ENCODE peak calls at places on chromosomes 1 and 21, in ten cellular contexts. I is testis, W is sigmoid colon, X is stomach, P is right lobe of liver, U is esophagus muscularis mucosa, V is tibial nerve, Y is transverse colon, S is spleen, M is heart left ventricle. C is an unnamed sample.

GRCh38 chr1:220785166-220786056 is 1.3 kb upstream of the MTARC1 start:
- DNase-seq in I (no peak), W (peak), X (no peak), P (no peak), U (no peak), V (no peak), Y (no peak), S (no peak), M (no peak), C (no peak)

GRCh38 chr1:9761855-9762254 is 61.9 kb downstream of the CLSTN1 start:
- DNase-seq in I (no peak), W (no peak), X (no peak), P (no peak), U (no peak), V (no peak), Y (no peak), S (peak), M (no peak), C (no peak)

GRCh38 chr21:45818904-45819285 is 162.7 kb upstream of the COL6A1 start:
- DNase-seq in I (no peak), W (peak), X (no peak), P (peak), U (peak), V (no peak), Y (no peak), S (no peak), M (no peak), C (no peak)

GRCh38 chr1:160284220-160284781 is 632 bp downstream of the PEX19 start:
- DNase-seq in I (peak), W (no peak), X (peak), P (peak), U (no peak), V (no peak), Y (peak), S (no peak), M (no peak), C (peak)

GRCh38 chr1:204975568-204976235 is 67.3 kb upstream of the CNTN2 start:
- DNase-seq in I (peak), W (no peak), X (peak), P (no peak), U (no peak), V (peak), Y (peak), S (no peak), M (peak), C (peak)

GRCh38 chr1:225070972-225071371 is 141.5 kb downstream of the DNAH14 start:
- DNase-seq in I (no peak), W (no peak), X (no peak), P (no peak), U (no peak), V (no peak), Y (no peak), S (no peak), M (no peak), C (no peak)

GRCh38 chr1:8823295-8823664 is 5.8 kb upstream of the RERE start:
- DNase-seq in I (peak), W (no peak), X (no peak), P (no peak), U (no peak), V (no peak), Y (no peak), S (no peak), M (no peak), C (no peak)

GRCh38 chr1:31734582-31735107 is 29.5 kb downstream of the ADGRB2 start:
- DNase-seq in I (no peak), W (no peak), X (no peak), P (no peak), U (no peak), V (no peak), Y (no peak), S (no peak), M (no peak), C (no peak)

GRCh38 chr1:184745929-184746583 is 8.6 kb downstream of the EDEM3 start:
- DNase-seq in I (no peak), W (no peak), X (no peak), P (no peak), U (no peak), V (no peak), Y (no peak), S (no peak), M (no peak), C (no peak)

GRCh38 chr1:119554188-119554587 is 47.2 kb downstream of the HSD3B1 start:
- DNase-seq in I (peak), W (no peak), X (peak), P (peak), U (no peak), V (peak), Y (no peak), S (no peak), M (no peak), C (peak)

GRCh38 chr1:12056331-12056841 is 6.7 kb upstream of the TNFRSF8 start:
- DNase-seq in I (no peak), W (no peak), X (no peak), P (no peak), U (no peak), V (no peak), Y (no peak), S (no peak), M (no peak), C (no peak)

GRCh38 chr1:55010194-55010886 is 11.6 kb downstream of the BSND start:
- DNase-seq in I (no peak), W (no peak), X (no peak), P (no peak), U (no peak), V (no peak), Y (no peak), S (peak), M (no peak), C (no peak)

GRCh38 chr1:205514211-205515142 is 10.0 kb downstream of the CDK18 start:
- DNase-seq in I (no peak), W (no peak), X (no peak), P (no peak), U (no peak), V (no peak), Y (no peak), S (no peak), M (no peak), C (no peak)

GRCh38 chr1:41673806-41674205 is 189.3 kb upstream of the EDN2 start:
- DNase-seq in I (no peak), W (no peak), X (no peak), P (no peak), U (no peak), V (no peak), Y (no peak), S (peak), M (no peak), C (no peak)

DNA sequence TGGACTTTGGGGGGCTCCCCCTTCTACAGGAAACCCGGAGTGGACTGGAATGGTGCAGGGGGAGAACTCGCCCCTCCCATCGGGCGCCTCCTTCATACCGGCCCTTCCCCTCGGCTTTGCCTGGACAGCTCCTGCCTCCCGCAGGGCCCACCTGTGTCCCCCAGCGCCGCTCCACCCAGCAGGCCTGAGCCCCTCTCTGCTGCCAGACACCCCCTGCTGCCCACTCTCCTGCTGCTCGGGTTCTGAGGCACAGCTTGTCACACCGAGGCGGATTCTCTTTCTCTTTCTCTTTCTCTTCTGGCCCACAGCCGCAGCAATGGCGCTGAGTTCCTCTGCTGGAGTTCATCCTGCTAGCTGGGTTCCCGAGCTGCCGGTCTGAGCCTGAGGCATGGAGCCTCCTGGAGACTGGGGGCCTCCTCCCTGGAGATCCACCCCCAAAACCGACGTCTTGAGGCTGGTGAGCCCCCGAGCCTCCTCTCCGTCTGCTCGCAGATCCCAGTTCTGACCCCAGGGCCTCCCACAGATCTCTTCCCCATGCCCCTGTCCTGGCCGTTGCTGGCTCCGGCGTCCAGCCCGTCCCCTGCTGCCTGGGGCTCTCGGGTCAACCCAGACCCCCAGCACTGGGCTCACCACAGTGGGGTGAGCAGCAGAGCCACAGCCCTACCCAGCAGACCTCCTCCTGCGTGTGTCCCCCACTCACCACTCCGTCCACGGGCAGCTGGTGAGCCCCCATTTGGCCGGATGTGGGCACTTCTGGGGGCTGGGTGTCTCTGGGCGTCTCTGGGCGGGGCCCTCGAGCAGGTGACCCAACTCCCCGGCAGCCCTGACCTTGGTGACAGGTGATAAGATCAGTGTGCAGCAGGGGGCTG is at the start of gene TNFRSF14:
- DNase-seq in I (peak), W (peak), X (peak), P (peak), U (no peak), V (peak), Y (peak), S (peak), M (peak), C (peak)
- TF ChIP-seq POLR2A in I (no peak), W (peak), X (no peak), P (no peak), U (no peak), V (no peak), Y (peak), S (no peak), M (no peak), C (peak)

GRCh38 chr1:59720716-59721115 is 94.0 kb upstream of the HOOK1 start:
- DNase-seq in I (no peak), W (no peak), X (no peak), P (no peak), U (no peak), V (no peak), Y (no peak), S (no peak), M (no peak), C (no peak)
- H3K27ac ChIP-seq in I (no peak), W (no peak), X (no peak), P (no peak), U (no peak), V (no peak), Y (no peak), S (no peak), M (no peak), C (no peak)

GRCh38 chr1:24564695-24565094 is 8.8 kb downstream of the NCMAP start:
- DNase-seq in I (no peak), W (no peak), X (no peak), P (no peak), U (no peak), V (no peak), Y (no peak), S (no peak), M (no peak), C (no peak)

GRCh38 chr1:24568475-24568874 is 12.6 kb downstream of the NCMAP start:
- DNase-seq in I (no peak), W (no peak), X (no peak), P (no peak), U (no peak), V (no peak), Y (no peak), S (no peak), M (no peak), C (no peak)

GRCh38 chr1:24566266-24566867 is 10.5 kb downstream of the NCMAP start:
- DNase-seq in I (no peak), W (no peak), X (no peak), P (no peak), U (no peak), V (no peak), Y (no peak), S (peak), M (no peak), C (no peak)

GRCh38 chr1:24570265-24571125 is 14.6 kb downstream of the NCMAP start:
- DNase-seq in I (no peak), W (no peak), X (no peak), P (no peak), U (no peak), V (no peak), Y (no peak), S (no peak), M (no peak), C (no peak)

DNA sequence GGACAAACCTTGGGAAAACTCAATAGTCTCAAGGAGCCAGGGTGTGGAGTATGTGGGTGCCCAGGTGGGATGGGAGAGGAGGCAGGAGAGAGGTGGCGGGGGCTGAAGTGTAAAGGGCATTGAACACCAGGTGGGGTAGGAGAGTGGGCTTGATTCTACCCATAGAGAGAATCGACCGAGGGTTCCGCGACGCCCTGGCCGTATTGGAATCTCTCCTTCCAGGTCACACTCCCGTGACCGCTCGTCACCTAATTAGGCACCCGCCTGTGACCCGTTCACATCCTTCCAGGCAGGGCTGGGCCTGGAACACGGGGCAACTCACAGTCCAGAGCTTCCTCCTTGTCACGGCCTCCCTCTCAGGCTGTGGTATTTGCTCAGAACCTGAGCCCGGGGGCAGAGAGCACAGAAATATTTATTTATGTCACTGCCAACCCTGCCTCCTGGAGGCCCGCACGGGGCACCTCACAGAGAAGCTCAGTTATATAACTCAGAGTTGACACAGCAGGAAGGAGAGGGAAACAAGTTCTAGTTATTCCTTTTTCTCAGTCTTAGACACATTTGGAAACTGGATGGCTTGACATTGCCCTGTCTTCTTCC is 12.0 kb downstream of the NCMAP start:
- DNase-seq in I (no peak), W (no peak), X (peak), P (peak), U (no peak), V (no peak), Y (peak), S (peak), M (no peak), C (no peak)
- TF ChIP-seq POLR2A in I (no peak), W (no peak), X (no peak), P (no peak), U (no peak), V (no peak), Y (no peak), S (no peak), M (no peak), C (no peak)

GRCh38 chr1:151711044-151711800 is 5.4 kb downstream of the CELF3 start:
- DNase-seq in I (no peak), W (no peak), X (no peak), P (no peak), U (no peak), V (no peak), Y (no peak), S (no peak), M (no peak), C (no peak)
- H3K27ac ChIP-seq in I (no peak), W (no peak), X (no peak), P (no peak), U (no peak), V (no peak), Y (no peak), S (no peak), M (no peak), C (no peak)

GRCh38 chr1:116825735-116826438 is 71.7 kb downstream of the CD2 start:
- DNase-seq in I (no peak), W (no peak), X (no peak), P (no peak), U (no peak), V (no peak), Y (peak), S (no peak), M (peak), C (no peak)

GRCh38 chr1:116826818-116827606 is 72.8 kb downstream of the CD2 start:
- DNase-seq in I (no peak), W (no peak), X (no peak), P (no peak), U (no peak), V (no peak), Y (no peak), S (no peak), M (no peak), C (no peak)

GRCh38 chr1:116824631-116825399 is 70.6 kb downstream of the CD2 start:
- DNase-seq in I (no peak), W (no peak), X (no peak), P (no peak), U (no peak), V (no peak), Y (no peak), S (no peak), M (no peak), C (no peak)

GRCh38 chr1:116827607-116828125 is 73.4 kb downstream of the CD2 start:
- DNase-seq in I (no peak), W (no peak), X (no peak), P (no peak), U (no peak), V (no peak), Y (no peak), S (no peak), M (no peak), C (no peak)

GRCh38 chr1:116825400-116825734 is 71.1 kb downstream of the CD2 start:
- DNase-seq in I (no peak), W (no peak), X (no peak), P (no peak), U (no peak), V (no peak), Y (peak), S (no peak), M (peak), C (no peak)
- TF ChIP-seq POLR2A in I (no peak), W (no peak), X (no peak), P (no peak), U (no peak), V (no peak), Y (no peak), S (no peak), M (no peak), C (no peak)

C was measured in adrenal gland.